ENCODE peak calls at places on chromosomes 7 and 10, in ten cellular contexts. One of them, this sample, is unnamed.

GRCh38 chr10:109205929-109206585 is 717.3 kb downstream of the XPNPEP1 start:
- DNase-seq in cardiac muscle cell: peak; percentile 56
- DNase-seq in fibroblast of mammary gland: peak; percentile 84
- DNase-seq in HFF-Myc: peak; percentile 24
- DNase-seq in left ventricle myocardium inferior: no peak
- DNase-seq in activated B cell treated with CpG ODN at 0.5 μM for 24 hours: no peak
- DNase-seq in brain microvascular endothelial cell: peak; percentile 58
- DNase-seq in stomach: no peak
- DNase-seq in HFFc6: peak; percentile 92
- DNase-seq in mucosa of descending colon: no peak
- DNase-seq in this sample: no peak

GRCh38 chr10:71561003-71561577 is 158.5 kb downstream of the C10orf105 start:
- DNase-seq in cardiac muscle cell: no peak
- DNase-seq in fibroblast of mammary gland: no peak
- DNase-seq in HFF-Myc: no peak
- DNase-seq in left ventricle myocardium inferior: no peak
- DNase-seq in activated B cell treated with CpG ODN at 0.5 μM for 24 hours: no peak
- DNase-seq in brain microvascular endothelial cell: no peak
- DNase-seq in stomach: no peak
- DNase-seq in HFFc6: no peak
- DNase-seq in mucosa of descending colon: peak; percentile 22
- DNase-seq in this sample: no peak

GRCh38 chr7:116340201-116340847 is 130.0 kb downstream of the TES start:
- DNase-seq in cardiac muscle cell: peak; percentile 37
- DNase-seq in fibroblast of mammary gland: peak; percentile 35
- DNase-seq in HFF-Myc: no peak
- DNase-seq in left ventricle myocardium inferior: no peak
- DNase-seq in activated B cell treated with CpG ODN at 0.5 μM for 24 hours: no peak
- DNase-seq in brain microvascular endothelial cell: no peak
- DNase-seq in stomach: no peak
- DNase-seq in HFFc6: peak; percentile 30
- DNase-seq in mucosa of descending colon: no peak
- DNase-seq in this sample: no peak

GRCh38 chr10:116718058-116718457 is 24.3 kb downstream of the HSPA12A start:
- DNase-seq in cardiac muscle cell: no peak
- DNase-seq in fibroblast of mammary gland: no peak
- DNase-seq in HFF-Myc: no peak
- DNase-seq in left ventricle myocardium inferior: no peak
- DNase-seq in activated B cell treated with CpG ODN at 0.5 μM for 24 hours: no peak
- DNase-seq in brain microvascular endothelial cell: no peak
- DNase-seq in stomach: no peak
- DNase-seq in HFFc6: no peak
- DNase-seq in mucosa of descending colon: no peak
- DNase-seq in this sample: no peak

GRCh38 chr10:5071411-5072198 is 22.6 kb upstream of the AKR1C3 start:
- DNase-seq in cardiac muscle cell: peak; percentile 99
- DNase-seq in fibroblast of mammary gland: peak; percentile 97
- DNase-seq in HFF-Myc: peak; percentile 25
- DNase-seq in left ventricle myocardium inferior: peak; percentile 47
- DNase-seq in activated B cell treated with CpG ODN at 0.5 μM for 24 hours: no peak
- DNase-seq in brain microvascular endothelial cell: peak; percentile 52
- DNase-seq in stomach: peak; percentile 70
- DNase-seq in HFFc6: peak; percentile 53
- DNase-seq in mucosa of descending colon: peak; percentile 63
- DNase-seq in this sample: no peak

GRCh38 chr10:84397735-84398144 is 69.4 kb downstream of the CCSER2 start:
- DNase-seq in cardiac muscle cell: no peak
- DNase-seq in fibroblast of mammary gland: no peak
- DNase-seq in HFF-Myc: no peak
- DNase-seq in left ventricle myocardium inferior: no peak
- DNase-seq in activated B cell treated with CpG ODN at 0.5 μM for 24 hours: no peak
- DNase-seq in brain microvascular endothelial cell: no peak
- DNase-seq in stomach: no peak
- DNase-seq in HFFc6: no peak
- DNase-seq in mucosa of descending colon: no peak
- DNase-seq in this sample: no peak

GRCh38 chr7:42972703-42973500 is 40.7 kb downstream of the MRPL32 start:
- DNase-seq in cardiac muscle cell: peak; percentile 98
- DNase-seq in fibroblast of mammary gland: peak; percentile 100
- DNase-seq in HFF-Myc: peak; percentile 98
- DNase-seq in left ventricle myocardium inferior: no peak
- DNase-seq in activated B cell treated with CpG ODN at 0.5 μM for 24 hours: no peak
- DNase-seq in brain microvascular endothelial cell: peak; percentile 97
- DNase-seq in stomach: peak; percentile 25
- DNase-seq in HFFc6: peak; percentile 96
- DNase-seq in mucosa of descending colon: peak; percentile 23
- DNase-seq in this sample: peak; percentile 89

GRCh38 chr10:112981553-112981952 is 31.5 kb downstream of the TCF7L2 start:
- DNase-seq in cardiac muscle cell: no peak
- DNase-seq in fibroblast of mammary gland: no peak
- DNase-seq in HFF-Myc: no peak
- DNase-seq in left ventricle myocardium inferior: no peak
- DNase-seq in activated B cell treated with CpG ODN at 0.5 μM for 24 hours: no peak
- DNase-seq in brain microvascular endothelial cell: peak; percentile 59
- DNase-seq in stomach: no peak
- DNase-seq in HFFc6: peak; percentile 6
- DNase-seq in mucosa of descending colon: no peak
- DNase-seq in this sample: no peak

GRCh38 chr7:117941138-117941810 is 68.0 kb upstream of the CTTNBP2 start:
- DNase-seq in cardiac muscle cell: no peak
- DNase-seq in fibroblast of mammary gland: peak; percentile 2
- DNase-seq in HFF-Myc: no peak
- DNase-seq in left ventricle myocardium inferior: no peak
- DNase-seq in activated B cell treated with CpG ODN at 0.5 μM for 24 hours: no peak
- DNase-seq in brain microvascular endothelial cell: no peak
- DNase-seq in stomach: no peak
- DNase-seq in HFFc6: no peak
- DNase-seq in mucosa of descending colon: no peak
- DNase-seq in this sample: no peak

GRCh38 chr7:117937049-117937448 is 63.8 kb upstream of the CTTNBP2 start:
- DNase-seq in cardiac muscle cell: no peak
- DNase-seq in fibroblast of mammary gland: no peak
- DNase-seq in HFF-Myc: no peak
- DNase-seq in left ventricle myocardium inferior: no peak
- DNase-seq in activated B cell treated with CpG ODN at 0.5 μM for 24 hours: no peak
- DNase-seq in brain microvascular endothelial cell: no peak
- DNase-seq in stomach: no peak
- DNase-seq in HFFc6: no peak
- DNase-seq in mucosa of descending colon: no peak
- DNase-seq in this sample: no peak

GRCh38 chr7:117942780-117943179 is 69.5 kb upstream of the CTTNBP2 start:
- DNase-seq in cardiac muscle cell: no peak
- DNase-seq in fibroblast of mammary gland: no peak
- DNase-seq in HFF-Myc: no peak
- DNase-seq in left ventricle myocardium inferior: no peak
- DNase-seq in activated B cell treated with CpG ODN at 0.5 μM for 24 hours: no peak
- DNase-seq in brain microvascular endothelial cell: no peak
- DNase-seq in stomach: no peak
- DNase-seq in HFFc6: no peak
- DNase-seq in mucosa of descending colon: no peak
- DNase-seq in this sample: no peak

GRCh38 chr7:117937726-117938483 is 64.7 kb upstream of the CTTNBP2 start:
- DNase-seq in cardiac muscle cell: no peak
- DNase-seq in fibroblast of mammary gland: no peak
- DNase-seq in HFF-Myc: no peak
- DNase-seq in left ventricle myocardium inferior: no peak
- DNase-seq in activated B cell treated with CpG ODN at 0.5 μM for 24 hours: no peak
- DNase-seq in brain microvascular endothelial cell: no peak
- DNase-seq in stomach: no peak
- DNase-seq in HFFc6: no peak
- DNase-seq in mucosa of descending colon: no peak
- DNase-seq in this sample: no peak
- TF ChIP-seq CTCF in cardiac muscle cell: no peak
- TF ChIP-seq CTCF in fibroblast of mammary gland: no peak
- TF ChIP-seq CTCF in HFF-Myc: no peak
- TF ChIP-seq CTCF in left ventricle myocardium inferior: no peak
- TF ChIP-seq CTCF in activated B cell treated with CpG ODN at 0.5 μM for 24 hours: no peak
- TF ChIP-seq CTCF in brain microvascular endothelial cell: no peak
- TF ChIP-seq CTCF in stomach: no peak
- TF ChIP-seq CTCF in HFFc6: no peak
- TF ChIP-seq CTCF in mucosa of descending colon: no peak
- TF ChIP-seq CTCF in this sample: no peak

GRCh38 chr10:101064415-101065030 is 2.7 kb downstream of the KAZALD1 start:
- DNase-seq in cardiac muscle cell: no peak
- DNase-seq in fibroblast of mammary gland: no peak
- DNase-seq in HFF-Myc: no peak
- DNase-seq in left ventricle myocardium inferior: no peak
- DNase-seq in activated B cell treated with CpG ODN at 0.5 μM for 24 hours: no peak
- DNase-seq in brain microvascular endothelial cell: no peak
- DNase-seq in stomach: no peak
- DNase-seq in HFFc6: no peak
- DNase-seq in mucosa of descending colon: no peak
- DNase-seq in this sample: no peak

GRCh38 chr10:101067356-101068083 is 5.7 kb downstream of the KAZALD1 start:
- DNase-seq in cardiac muscle cell: peak; percentile 83
- DNase-seq in fibroblast of mammary gland: peak; percentile 83
- DNase-seq in HFF-Myc: peak; percentile 90
- DNase-seq in left ventricle myocardium inferior: peak; percentile 69
- DNase-seq in activated B cell treated with CpG ODN at 0.5 μM for 24 hours: peak; percentile 63
- DNase-seq in brain microvascular endothelial cell: peak; percentile 78
- DNase-seq in stomach: peak; percentile 82
- DNase-seq in HFFc6: peak; percentile 77
- DNase-seq in mucosa of descending colon: peak; percentile 92
- DNase-seq in this sample: peak; percentile 94

GRCh38 chr10:101066890-101067355 is 5.1 kb downstream of the KAZALD1 start:
- DNase-seq in cardiac muscle cell: no peak
- DNase-seq in fibroblast of mammary gland: peak; percentile 31
- DNase-seq in HFF-Myc: no peak
- DNase-seq in left ventricle myocardium inferior: no peak
- DNase-seq in activated B cell treated with CpG ODN at 0.5 μM for 24 hours: no peak
- DNase-seq in brain microvascular endothelial cell: no peak
- DNase-seq in stomach: peak; percentile 42
- DNase-seq in HFFc6: no peak
- DNase-seq in mucosa of descending colon: no peak
- DNase-seq in this sample: no peak

GRCh38 chr10:101065479-101066145 is 3.8 kb downstream of the KAZALD1 start:
- DNase-seq in cardiac muscle cell: peak; percentile 32
- DNase-seq in fibroblast of mammary gland: peak; percentile 73
- DNase-seq in HFF-Myc: no peak
- DNase-seq in left ventricle myocardium inferior: no peak
- DNase-seq in activated B cell treated with CpG ODN at 0.5 μM for 24 hours: no peak
- DNase-seq in brain microvascular endothelial cell: no peak
- DNase-seq in stomach: no peak
- DNase-seq in HFFc6: peak; percentile 33
- DNase-seq in mucosa of descending colon: peak; percentile 41
- DNase-seq in this sample: no peak

DNA sequence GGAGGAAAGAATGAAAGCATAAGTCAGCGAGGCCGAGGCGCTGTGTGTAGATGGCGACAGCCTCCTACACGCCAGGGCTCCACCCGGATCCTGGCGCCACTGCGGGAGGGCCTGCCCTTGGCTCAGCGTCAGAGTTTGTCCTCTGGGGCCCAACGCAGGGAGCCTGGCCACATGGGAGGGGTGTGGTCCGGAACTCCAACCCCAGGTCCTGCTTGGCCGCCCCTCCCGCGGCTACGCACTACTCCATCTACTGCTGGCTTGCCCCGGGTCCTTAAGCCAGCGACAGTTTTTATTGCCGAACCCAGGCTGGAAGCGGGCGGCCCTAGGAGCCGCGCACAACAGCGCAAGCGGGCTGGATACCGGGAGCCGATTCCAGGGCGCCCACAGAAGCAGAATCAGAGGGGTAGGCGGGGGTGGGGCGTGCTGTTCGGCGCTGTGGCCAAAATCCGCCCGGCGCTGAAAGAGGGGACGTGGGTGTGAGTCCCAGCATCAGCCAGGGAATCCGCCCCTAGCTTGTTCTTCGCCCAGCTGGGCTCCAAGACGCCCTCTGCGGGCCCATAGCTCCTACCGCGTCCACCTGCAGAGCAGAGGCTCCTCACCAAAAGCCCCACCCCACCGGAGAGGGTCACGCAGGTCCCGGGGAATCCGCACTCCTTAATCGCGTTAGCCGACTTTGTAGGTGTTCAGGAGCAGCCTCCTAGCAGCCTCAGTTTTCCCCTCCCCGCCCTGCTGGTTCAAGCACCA is 4.5 kb downstream of the KAZALD1 start:
- DNase-seq in cardiac muscle cell: peak; percentile 60
- DNase-seq in fibroblast of mammary gland: peak; percentile 76
- DNase-seq in HFF-Myc: no peak
- DNase-seq in left ventricle myocardium inferior: peak; percentile 83
- DNase-seq in activated B cell treated with CpG ODN at 0.5 μM for 24 hours: peak; percentile 48
- DNase-seq in brain microvascular endothelial cell: no peak
- DNase-seq in stomach: peak; percentile 94
- DNase-seq in HFFc6: peak; percentile 67
- DNase-seq in mucosa of descending colon: peak; percentile 92
- DNase-seq in this sample: no peak
- TF ChIP-seq CTCF in cardiac muscle cell: peak; percentile 58
- TF ChIP-seq CTCF in fibroblast of mammary gland: peak; percentile 49
- TF ChIP-seq CTCF in HFF-Myc: peak; percentile 52
- TF ChIP-seq CTCF in left ventricle myocardium inferior: peak; percentile 57
- TF ChIP-seq CTCF in activated B cell treated with CpG ODN at 0.5 μM for 24 hours: no peak
- TF ChIP-seq CTCF in brain microvascular endothelial cell: peak; percentile 71
- TF ChIP-seq CTCF in stomach: no peak
- TF ChIP-seq CTCF in HFFc6: peak; percentile 70
- TF ChIP-seq CTCF in mucosa of descending colon: peak; percentile 31
- TF ChIP-seq CTCF in this sample: peak; percentile 47

GRCh38 chr7:961546-962400 is 7.3 kb upstream of the ADAP1 start:
- DNase-seq in cardiac muscle cell: no peak
- DNase-seq in fibroblast of mammary gland: no peak
- DNase-seq in HFF-Myc: no peak
- DNase-seq in left ventricle myocardium inferior: peak; percentile 3
- DNase-seq in activated B cell treated with CpG ODN at 0.5 μM for 24 hours: no peak
- DNase-seq in brain microvascular endothelial cell: no peak
- DNase-seq in stomach: no peak
- DNase-seq in HFFc6: no peak
- DNase-seq in mucosa of descending colon: no peak
- DNase-seq in this sample: no peak

GRCh38 chr7:963236-964078 is 9.0 kb upstream of the ADAP1 start:
- DNase-seq in cardiac muscle cell: no peak
- DNase-seq in fibroblast of mammary gland: no peak
- DNase-seq in HFF-Myc: no peak
- DNase-seq in left ventricle myocardium inferior: peak; percentile 13
- DNase-seq in activated B cell treated with CpG ODN at 0.5 μM for 24 hours: no peak
- DNase-seq in brain microvascular endothelial cell: no peak
- DNase-seq in stomach: no peak
- DNase-seq in HFFc6: no peak
- DNase-seq in mucosa of descending colon: no peak
- DNase-seq in this sample: no peak

GRCh38 chr7:962401-963081 is 8.1 kb upstream of the ADAP1 start:
- DNase-seq in cardiac muscle cell: no peak
- DNase-seq in fibroblast of mammary gland: no peak
- DNase-seq in HFF-Myc: no peak
- DNase-seq in left ventricle myocardium inferior: peak; percentile 8
- DNase-seq in activated B cell treated with CpG ODN at 0.5 μM for 24 hours: no peak
- DNase-seq in brain microvascular endothelial cell: no peak
- DNase-seq in stomach: no peak
- DNase-seq in HFFc6: no peak
- DNase-seq in mucosa of descending colon: no peak
- DNase-seq in this sample: no peak

GRCh38 chr7:966291-967069 is 8.9 kb downstream of the COX19 start:
- DNase-seq in cardiac muscle cell: no peak
- DNase-seq in fibroblast of mammary gland: no peak
- DNase-seq in HFF-Myc: no peak
- DNase-seq in left ventricle myocardium inferior: no peak
- DNase-seq in activated B cell treated with CpG ODN at 0.5 μM for 24 hours: no peak
- DNase-seq in brain microvascular endothelial cell: no peak
- DNase-seq in stomach: no peak
- DNase-seq in HFFc6: no peak
- DNase-seq in mucosa of descending colon: no peak
- DNase-seq in this sample: no peak

GRCh38 chr7:964401-965231 is 10.1 kb upstream of the ADAP1 start:
- DNase-seq in cardiac muscle cell: peak; percentile 58
- DNase-seq in fibroblast of mammary gland: peak; percentile 59
- DNase-seq in HFF-Myc: no peak
- DNase-seq in left ventricle myocardium inferior: peak; percentile 52
- DNase-seq in activated B cell treated with CpG ODN at 0.5 μM for 24 hours: no peak
- DNase-seq in brain microvascular endothelial cell: peak; percentile 82
- DNase-seq in stomach: no peak
- DNase-seq in HFFc6: peak; percentile 20
- DNase-seq in mucosa of descending colon: no peak
- DNase-seq in this sample: no peak
- TF ChIP-seq CTCF in cardiac muscle cell: peak; percentile 40
- TF ChIP-seq CTCF in fibroblast of mammary gland: peak; percentile 38
- TF ChIP-seq CTCF in HFF-Myc: no peak
- TF ChIP-seq CTCF in left ventricle myocardium inferior: peak; percentile 21
- TF ChIP-seq CTCF in activated B cell treated with CpG ODN at 0.5 μM for 24 hours: no peak
- TF ChIP-seq CTCF in brain microvascular endothelial cell: peak; percentile 55
- TF ChIP-seq CTCF in stomach: no peak
- TF ChIP-seq CTCF in HFFc6: peak; percentile 44
- TF ChIP-seq CTCF in mucosa of descending colon: no peak
- TF ChIP-seq CTCF in this sample: peak; percentile 44

GRCh38 chr7:112749775-112750174 is 40.4 kb downstream of the TMEM168 start:
- DNase-seq in cardiac muscle cell: no peak
- DNase-seq in fibroblast of mammary gland: no peak
- DNase-seq in HFF-Myc: no peak
- DNase-seq in left ventricle myocardium inferior: no peak
- DNase-seq in activated B cell treated with CpG ODN at 0.5 μM for 24 hours: no peak
- DNase-seq in brain microvascular endothelial cell: no peak
- DNase-seq in stomach: no peak
- DNase-seq in HFFc6: no peak
- DNase-seq in mucosa of descending colon: no peak
- DNase-seq in this sample: no peak
- TF ChIP-seq CTCF in cardiac muscle cell: no peak
- TF ChIP-seq CTCF in fibroblast of mammary gland: no peak
- TF ChIP-seq CTCF in HFF-Myc: no peak
- TF ChIP-seq CTCF in left ventricle myocardium inferior: no peak
- TF ChIP-seq CTCF in activated B cell treated with CpG ODN at 0.5 μM for 24 hours: no peak
- TF ChIP-seq CTCF in brain microvascular endothelial cell: peak; percentile 16
- TF ChIP-seq CTCF in stomach: no peak
- TF ChIP-seq CTCF in HFFc6: peak; percentile 32
- TF ChIP-seq CTCF in mucosa of descending colon: no peak
- TF ChIP-seq CTCF in this sample: no peak

This sample was measured in osteocyte.